ENCODE peak calls at places on chromosome 12, in four cellular contexts. B is A549, Z is WTC11, S is HepG2. Q is an unnamed sample.
A peak's percentile ranks its signal among the peaks of the same experiment; 100 is the strongest.

GRCh38 chr12:82461393-82461792 is 103.1 kb downstream of the METTL25 start:
- DNase-seq in B (peak; percentile 36), Z (no peak), S (peak; percentile 13), Q (no peak)

GRCh38 chr12:55742719-55743130 is at the start of gene GDF11:
- DNase-seq in B (peak; percentile 64), Z (peak; percentile 79), S (peak; percentile 39), Q (no peak)

GRCh38 chr12:130764475-130765185 is 48.5 kb upstream of the RIMBP2 start:
- DNase-seq in B (peak; percentile 76), Z (no peak), S (no peak), Q (peak; percentile 29)

GRCh38 chr12:26109343-26109841 is 15.4 kb downstream of the BHLHE41 start:
- DNase-seq in B (no peak), Z (no peak), S (no peak), Q (no peak)

GRCh38 chr12:21615441-21615840 is 10.8 kb upstream of the GYS2 start:
- DNase-seq in B (no peak), Z (no peak), S (no peak), Q (no peak)

GRCh38 chr12:52675301-52675701 is 4.9 kb downstream of the KRT1 start:
- DNase-seq in B (no peak), Z (no peak), S (no peak), Q (no peak)

GRCh38 chr12:52211716-52212585 is 20.1 kb upstream of the KRT80 start:
- DNase-seq in B (no peak), Z (peak; percentile 9), S (no peak), Q (no peak)

GRCh38 chr12:47825239-47825639 is 5.5 kb upstream of the HDAC7 start:
- DNase-seq in B (peak; percentile 56), Z (no peak), S (no peak), Q (no peak)

GRCh38 chr12:27331299-27331926 is 1.2 kb upstream of the BMAL2 start:
- DNase-seq in B (peak; percentile 83), Z (no peak), S (peak; percentile 35), Q (peak; percentile 22)

GRCh38 chr12:46159239-46159901 is 109.5 kb downstream of the SLC38A1 start:
- DNase-seq in B (no peak), Z (no peak), S (no peak), Q (no peak)

GRCh38 chr12:82486524-82487235 is 128.4 kb downstream of the METTL25 start:
- DNase-seq in B (no peak), Z (no peak), S (no peak), Q (no peak)

GRCh38 chr12:152440-152839 is 61.5 kb downstream of the SLC6A12 start:
- DNase-seq in B (no peak), Z (no peak), S (no peak), Q (no peak)

GRCh38 chr12:4643747-4644146 is 5.1 kb downstream of the AKAP3 start:
- DNase-seq in B (no peak), Z (no peak), S (no peak), Q (no peak)

GRCh38 chr12:91100901-91101300 is 10.4 kb downstream of the LUM start:
- DNase-seq in B (no peak), Z (no peak), S (no peak), Q (no peak)

GRCh38 chr12:49864817-49865090 is 21.8 kb upstream of the BCDIN3D start:
- DNase-seq in B (no peak), Z (no peak), S (no peak), Q (no peak)

GRCh38 chr12:6146951-6147350 is 22.5 kb upstream of the VWF start:
- DNase-seq in B (no peak), Z (no peak), S (no peak), Q (no peak)

GRCh38 chr12:4809013-4809448 is 88.8 kb downstream of the GALNT8 start:
- DNase-seq in B (no peak), Z (peak; percentile 69), S (no peak), Q (no peak)

GRCh38 chr12:98579835-98580234 is 13.7 kb upstream of the SLC25A3 start:
- DNase-seq in B (no peak), Z (no peak), S (no peak), Q (no peak)

GRCh38 chr12:52204095-52204930 is 12.5 kb upstream of the KRT80 start:
- DNase-seq in B (no peak), Z (peak; percentile 10), S (no peak), Q (no peak)

GRCh38 chr12:6186114-6186827 is 13.9 kb upstream of the CD9 start:
- DNase-seq in B (no peak), Z (no peak), S (no peak), Q (no peak)

GRCh38 chr12:108110844-108111243 is 18.2 kb upstream of the WSCD2 start:
- DNase-seq in B (no peak), Z (no peak), S (no peak), Q (no peak)

GRCh38 chr12:62899568-62900390 is 35.2 kb downstream of the PPM1H start:
- DNase-seq in B (no peak), Z (no peak), S (peak; percentile 59), Q (no peak)

GRCh38 chr12:108532061-108532848 is 17.2 kb downstream of the FICD start:
- DNase-seq in B (no peak), Z (no peak), S (no peak), Q (no peak)

GRCh38 chr12:113247123-113248045 is 26.1 kb downstream of the TPCN1 start:
- DNase-seq in B (no peak), Z (no peak), S (no peak), Q (no peak)

GRCh38 chr12:104643921-104644669 is 187.3 kb downstream of the CHST11 start:
- DNase-seq in B (no peak), Z (no peak), S (no peak), Q (no peak)

GRCh38 chr12:108526482-108527234 is 11.6 kb downstream of the FICD start:
- DNase-seq in B (no peak), Z (no peak), S (no peak), Q (no peak)

GRCh38 chr12:66740257-66740656 is 61.4 kb upstream of the GRIP1 start:
- DNase-seq in B (no peak), Z (no peak), S (no peak), Q (no peak)

GRCh38 chr12:78403136-78403535 is 461.4 kb upstream of the SYT1 start:
- DNase-seq in B (peak; percentile 30), Z (no peak), S (no peak), Q (no peak)

GRCh38 chr12:11815397-11815796 is 165.9 kb downstream of the ETV6 start:
- DNase-seq in B (no peak), Z (no peak), S (no peak), Q (no peak)

GRCh38 chr12:46475972-46476645 is 103.5 kb upstream of the SLC38A2 start:
- DNase-seq in B (no peak), Z (no peak), S (no peak), Q (no peak)

GRCh38 chr12:93403988-93404803 is 26.5 kb downstream of the NUDT4 start:
- DNase-seq in B (no peak), Z (no peak), S (no peak), Q (no peak)

GRCh38 chr12:17982556-17982955 is 107.4 kb downstream of the RERGL start:
- DNase-seq in B (no peak), Z (no peak), S (no peak), Q (no peak)

GRCh38 chr12:116980083-116980482 is 69.3 kb downstream of the FBXW8 start:
- DNase-seq in B (no peak), Z (no peak), S (no peak), Q (peak; percentile 12)

GRCh38 chr12:6951551-6952120 is 480 bp downstream of the PTPN6 start:
- DNase-seq in B (no peak), Z (no peak), S (no peak), Q (no peak)

GRCh38 chr12:24561882-24562760 is 386.8 kb downstream of the BCAT1 start:
- DNase-seq in B (peak; percentile 15), Z (peak; percentile 80), S (no peak), Q (peak; percentile 11)

GRCh38 chr12:109944561-109944960 is 44.5 kb downstream of the TCHP start:
- DNase-seq in B (no peak), Z (no peak), S (no peak), Q (no peak)

GRCh38 chr12:68497702-68498101 is 113.0 kb upstream of the RAP1B start:
- DNase-seq in B (peak; percentile 7), Z (no peak), S (no peak), Q (no peak)
- TF ChIP-seq NR3C1 in B (no peak), Z (no peak), S (no peak), Q (no peak)

DNA sequence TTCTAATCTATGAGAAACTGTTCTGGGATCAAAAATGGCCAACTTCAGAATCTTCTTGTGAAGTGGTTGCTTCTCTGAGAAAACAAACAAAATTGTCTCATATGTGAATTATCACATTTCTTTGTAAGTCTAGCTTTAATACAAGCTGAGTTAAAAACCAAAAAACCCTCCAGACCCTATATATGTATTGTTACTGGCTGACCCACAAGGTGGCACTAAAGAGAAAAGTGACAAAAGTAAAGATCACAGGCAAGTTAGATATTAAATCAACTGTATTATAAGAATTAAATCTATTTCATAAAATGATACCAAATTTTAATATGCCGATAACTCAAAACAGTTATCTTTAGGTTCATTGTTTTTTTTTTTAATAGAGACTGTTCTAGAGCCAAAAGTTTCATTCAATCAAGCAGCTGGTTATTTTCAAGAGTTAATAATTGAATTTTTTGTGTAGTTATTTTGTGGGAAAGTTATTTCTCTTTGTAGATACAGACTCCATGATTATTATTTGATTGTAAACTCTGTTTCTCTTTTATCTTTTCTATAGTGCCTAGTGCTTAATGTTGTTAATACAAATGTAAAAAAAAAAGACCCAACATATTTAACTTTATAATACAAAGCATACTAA is 7.5 kb upstream of the TRHDE start:
- DNase-seq in B (peak; percentile 24), Z (no peak), S (peak; percentile 19), Q (peak; percentile 16)
- TF ChIP-seq NR3C1 in B (no peak), Z (no peak), S (no peak), Q (no peak)

GRCh38 chr12:94621662-94622359 is 28.5 kb downstream of the TMCC3 start:
- DNase-seq in B (no peak), Z (no peak), S (no peak), Q (no peak)
- TF ChIP-seq NR3C1 in B (no peak), Z (no peak), S (no peak), Q (no peak)

DNA sequence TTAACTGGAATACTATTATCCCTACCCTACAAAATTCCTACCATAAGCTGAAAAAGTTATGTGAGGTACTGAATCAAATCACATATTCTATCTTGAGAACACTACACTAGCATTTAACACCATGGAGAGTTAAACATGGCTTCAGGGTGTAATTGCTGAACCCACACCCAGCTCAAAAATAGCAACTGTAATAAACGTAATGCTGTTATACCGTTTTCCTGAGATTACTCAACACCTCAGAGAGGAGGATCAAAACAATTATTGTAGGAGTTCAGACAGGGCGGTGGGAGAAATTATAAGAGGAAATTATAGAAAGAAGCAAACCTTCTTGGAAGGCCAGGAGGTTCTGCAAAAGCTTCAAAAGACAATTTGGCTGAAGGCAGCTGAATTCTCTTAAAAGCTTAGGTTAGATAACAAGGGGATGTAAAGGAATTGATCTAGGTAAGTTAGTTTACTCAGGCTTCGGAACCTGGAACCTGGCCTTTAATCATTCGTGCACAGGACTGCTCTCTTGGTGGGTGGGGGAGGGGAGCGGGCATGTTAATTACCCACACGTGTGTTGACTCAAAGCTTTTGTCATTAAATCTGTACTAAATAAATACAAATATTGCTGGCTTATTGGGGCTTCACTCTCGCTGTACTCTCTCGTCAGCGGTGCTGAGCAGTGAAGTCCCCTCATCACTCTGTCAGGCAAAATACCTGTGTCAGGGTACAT is 12.1 kb upstream of the IPO8 start:
- DNase-seq in B (no peak), Z (no peak), S (no peak), Q (no peak)
- TF ChIP-seq NR3C1 in B (no peak), Z (no peak), S (no peak), Q (no peak)

GRCh38 chr12:87995581-87996178 is 33.5 kb downstream of the C12orf50 start:
- DNase-seq in B (peak; percentile 84), Z (peak; percentile 70), S (peak; percentile 46), Q (peak; percentile 70)
- TF ChIP-seq NR3C1 in B (no peak), Z (no peak), S (no peak), Q (no peak)

Q was measured in K562.